ENCODE peak calls at places on chromosome 2, in ten cellular contexts. V, C, P, B, F, L, U, X, E and Z are unnamed samples. For H3K4me1, the result is how much of the 10 kb centered on the place peaks cover.

GRCh38 chr2:37394263-37394662 is 49.8 kb downstream of the QPCT start:
- DNase-seq in V (no peak), C (no peak), P (no peak), B (no peak), F (no peak), L (no peak), U (peak), X (no peak), E (no peak), Z (no peak)

GRCh38 chr2:235780410-235780809 is 286.6 kb downstream of the AGAP1 start:
- DNase-seq in V (no peak), C (no peak), P (no peak), B (no peak), F (no peak), L (no peak), U (no peak), X (no peak), E (no peak), Z (no peak)

GRCh38 chr2:216717491-216717901 is 22.1 kb upstream of the IGFBP5 start:
- DNase-seq in V (no peak), C (no peak), P (no peak), B (no peak), F (no peak), L (no peak), U (no peak), X (no peak), E (no peak), Z (no peak)

GRCh38 chr2:163248321-163249090 is 409.9 kb upstream of the KCNH7 start:
- DNase-seq in V (no peak), C (no peak), P (no peak), B (no peak), F (no peak), L (no peak), U (no peak), X (no peak), E (no peak), Z (no peak)

GRCh38 chr2:206693399-206694137 is 24.6 kb downstream of the DYTN start:
- DNase-seq in V (peak), C (peak), P (no peak), B (no peak), F (peak), L (peak), U (peak), X (no peak), E (no peak), Z (no peak)

GRCh38 chr2:233681534-233682099 is at the start of gene UGT1A7:
- DNase-seq in V (no peak), C (no peak), P (no peak), B (no peak), F (no peak), L (no peak), U (no peak), X (no peak), E (no peak), Z (no peak)

GRCh38 chr2:120743657-120744056 is 8.0 kb downstream of the GLI2 start:
- DNase-seq in V (no peak), C (no peak), P (no peak), B (no peak), F (no peak), L (no peak), U (peak), X (no peak), E (no peak), Z (no peak)

GRCh38 chr2:178865121-178865520 is 57.9 kb upstream of the TTN start:
- DNase-seq in V (no peak), C (no peak), P (no peak), B (no peak), F (no peak), L (no peak), U (no peak), X (no peak), E (peak), Z (no peak)

GRCh38 chr2:20525041-20526035 is 78.5 kb downstream of the RHOB start:
- DNase-seq in V (no peak), C (peak), P (peak), B (peak), F (no peak), L (peak), U (peak), X (peak), E (no peak), Z (no peak)

GRCh38 chr2:96564563-96564962 is 28.0 kb downstream of the ARID5A start:
- DNase-seq in V (no peak), C (no peak), P (no peak), B (no peak), F (no peak), L (no peak), U (no peak), X (no peak), E (no peak), Z (no peak)

GRCh38 chr2:241502281-241502680 is 6.1 kb downstream of the STK25 start:
- DNase-seq in V (no peak), C (no peak), P (no peak), B (no peak), F (no peak), L (no peak), U (no peak), X (no peak), E (no peak), Z (no peak)

GRCh38 chr2:241500431-241500975 is 7.9 kb downstream of the STK25 start:
- DNase-seq in V (no peak), C (no peak), P (no peak), B (no peak), F (no peak), L (no peak), U (no peak), X (no peak), E (no peak), Z (no peak)

GRCh38 chr2:241500016-241500415 is 8.4 kb downstream of the STK25 start:
- DNase-seq in V (no peak), C (no peak), P (no peak), B (no peak), F (no peak), L (no peak), U (no peak), X (no peak), E (no peak), Z (no peak)

GRCh38 chr2:241501099-241501541 is 7.3 kb downstream of the STK25 start:
- DNase-seq in V (no peak), C (no peak), P (no peak), B (no peak), F (no peak), L (no peak), U (no peak), X (no peak), E (no peak), Z (no peak)

GRCh38 chr2:241501551-241501950 is 6.8 kb downstream of the STK25 start:
- DNase-seq in V (no peak), C (no peak), P (no peak), B (no peak), F (no peak), L (no peak), U (no peak), X (no peak), E (no peak), Z (no peak)
- TF ChIP-seq POLR2A in V (no peak), C (no peak), P (no peak), B (no peak), F (no peak), L (no peak), U (no peak), X (no peak), E (no peak), Z (no peak)

GRCh38 chr2:207764096-207764630 is 5.5 kb downstream of the FZD5 start:
- DNase-seq in V (no peak), C (no peak), P (no peak), B (no peak), F (no peak), L (no peak), U (no peak), X (no peak), E (no peak), Z (no peak)

GRCh38 chr2:207766697-207767460 is 2.8 kb downstream of the FZD5 start:
- DNase-seq in V (no peak), C (no peak), P (peak), B (peak), F (peak), L (no peak), U (peak), X (peak), E (no peak), Z (no peak)

GRCh38 chr2:207765960-207766582 is 3.6 kb downstream of the FZD5 start:
- DNase-seq in V (no peak), C (no peak), P (no peak), B (no peak), F (no peak), L (no peak), U (no peak), X (no peak), E (no peak), Z (no peak)

GRCh38 chr2:207767461-207768167 is 2.1 kb downstream of the FZD5 start:
- DNase-seq in V (peak), C (no peak), P (peak), B (peak), F (peak), L (peak), U (peak), X (no peak), E (peak), Z (no peak)

DNA sequence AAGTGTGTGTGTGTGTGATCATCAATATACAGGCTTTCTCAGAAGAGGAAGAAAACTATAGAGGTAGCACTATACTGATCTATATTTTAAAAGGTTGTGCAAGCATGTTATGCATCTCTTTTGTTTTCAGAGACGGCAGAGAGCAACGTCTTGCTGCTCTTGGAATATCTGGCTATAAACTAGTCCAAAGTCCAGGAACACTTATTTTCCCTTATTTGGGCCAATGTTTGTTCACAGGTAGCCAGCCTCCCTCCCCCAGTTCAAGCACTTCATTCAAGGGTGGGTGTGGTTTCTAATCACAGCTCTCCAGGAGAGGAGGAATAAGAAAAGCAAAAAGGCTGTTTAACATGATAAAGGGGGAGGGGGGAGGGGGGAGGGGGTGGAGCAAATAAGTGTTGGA is 4.2 kb downstream of the FZD5 start:
- DNase-seq in V (no peak), C (no peak), P (peak), B (peak), F (peak), L (peak), U (peak), X (no peak), E (no peak), Z (no peak)
- H3K4me1 ChIP-seq in V (under half), C (under half), P (half or more), B (under half), F (half or more), L (under half), U (under half), X (under half), E (under half), Z (under half)

DNA sequence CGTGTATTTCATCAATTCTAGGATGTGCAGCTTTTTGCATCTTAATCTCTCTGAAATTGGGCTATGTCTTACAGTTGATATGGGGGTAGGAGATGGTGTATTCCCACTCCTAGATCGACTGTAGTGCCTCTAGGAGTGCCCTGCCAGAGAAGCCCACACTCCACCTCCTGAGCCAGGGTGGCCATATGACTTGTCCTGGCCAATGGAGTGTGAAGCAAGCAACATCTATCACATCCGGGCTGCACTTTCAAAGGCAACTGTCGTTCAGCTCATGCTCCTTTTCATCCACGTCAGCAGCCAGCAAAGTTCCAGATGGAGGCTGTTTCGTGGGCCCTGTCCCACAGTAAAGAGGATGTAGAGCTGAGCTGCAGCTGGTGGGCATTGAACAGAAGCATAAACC is 149.4 kb upstream of the SLC1A4 start:
- DNase-seq in V (no peak), C (no peak), P (peak), B (no peak), F (no peak), L (no peak), U (no peak), X (peak), E (no peak), Z (no peak)
- H3K27ac ChIP-seq in V (no peak), C (peak), P (peak), B (peak), F (peak), L (no peak), U (no peak), X (peak), E (no peak), Z (peak)

DNA sequence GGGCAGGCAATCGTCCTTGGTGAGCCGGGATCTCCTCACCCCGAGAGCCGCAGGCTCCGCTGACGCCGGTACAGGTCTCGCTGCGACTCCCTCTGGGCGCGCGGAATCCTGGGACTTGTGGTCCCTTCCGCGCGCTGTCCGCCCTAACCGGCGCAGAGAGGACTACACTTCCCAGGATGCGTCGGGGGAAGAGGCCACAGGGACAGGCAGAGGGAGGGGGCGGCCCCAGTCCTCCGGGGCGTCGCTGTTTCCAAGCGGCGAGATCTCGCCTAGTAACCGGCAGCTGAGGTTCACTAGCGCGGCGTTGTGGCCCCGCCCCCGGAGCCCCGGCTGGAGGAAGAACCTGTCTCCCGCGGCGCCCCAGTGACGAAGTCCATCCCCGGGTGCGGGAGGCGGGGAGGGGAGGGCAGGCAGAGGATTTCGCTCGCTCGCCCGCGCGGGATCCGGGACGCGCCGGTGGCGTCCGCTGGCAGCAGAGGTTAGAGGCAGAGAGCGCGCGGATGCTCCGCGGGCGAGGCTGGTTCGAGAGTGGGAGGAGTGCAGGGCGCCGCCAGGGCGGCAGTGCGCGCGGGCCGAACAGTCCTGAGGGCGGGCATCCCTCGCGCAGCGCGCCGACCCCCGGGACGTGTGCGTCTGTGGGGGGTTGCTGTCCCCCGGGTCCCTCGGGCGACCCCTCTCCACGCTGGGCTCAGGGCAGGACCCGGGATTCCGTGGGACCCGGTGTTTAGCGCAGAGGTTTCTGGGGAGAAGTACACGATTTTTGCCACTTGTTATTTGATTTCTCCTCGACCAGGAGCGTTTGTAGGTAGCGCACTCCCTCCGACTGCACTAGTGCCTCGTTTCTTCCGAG is at the start of gene EML6:
- DNase-seq in V (peak), C (peak), P (peak), B (peak), F (peak), L (peak), U (peak), X (peak), E (peak), Z (peak)
- TF ChIP-seq POLR2A in V (peak), C (peak), P (peak), B (peak), F (peak), L (no peak), U (no peak), X (no peak), E (no peak), Z (peak)

DNA sequence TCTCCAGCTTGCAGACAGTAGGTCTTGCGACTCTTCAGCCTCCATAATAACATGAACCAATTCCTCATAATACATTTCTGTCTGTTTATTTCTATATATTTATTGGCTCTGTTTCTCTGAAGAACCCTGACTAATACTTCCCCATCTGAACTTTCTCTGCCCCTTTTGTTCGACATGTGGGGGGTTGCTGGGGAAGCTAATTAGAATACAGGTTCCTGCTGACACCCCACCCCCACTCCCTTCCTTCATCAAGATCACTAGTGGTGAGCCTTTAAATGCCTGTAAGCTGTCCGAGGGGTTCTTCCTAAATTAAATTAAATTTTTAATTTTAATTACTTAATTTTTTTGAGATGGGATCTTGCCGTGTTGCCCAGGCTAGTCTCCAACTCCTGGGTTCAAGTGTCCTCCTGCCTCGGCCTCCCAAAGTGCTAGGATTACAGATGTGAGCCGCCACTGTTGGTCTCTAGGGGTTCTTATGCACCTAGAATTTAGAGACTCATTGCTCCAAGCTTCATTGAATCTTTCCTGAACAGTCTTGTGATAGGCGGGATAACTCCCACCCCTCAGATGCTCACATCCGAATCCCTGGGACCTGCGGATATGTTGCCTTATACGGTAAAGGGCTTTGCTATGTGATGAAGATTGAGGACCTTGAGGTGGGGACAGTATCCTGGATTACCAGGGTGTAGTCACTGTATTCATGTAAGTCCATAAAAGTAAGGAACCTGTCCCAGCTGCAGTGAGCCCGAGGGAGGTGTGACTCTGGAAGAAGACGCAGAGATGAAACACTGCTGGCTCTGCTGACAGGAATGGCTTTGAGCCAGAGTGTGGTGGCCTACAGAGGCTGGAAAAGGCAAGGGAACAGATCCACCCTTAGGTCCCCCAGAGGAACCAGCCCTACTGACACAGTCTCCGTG is 26.2 kb downstream of the HPCAL1 start:
- DNase-seq in V (no peak), C (no peak), P (no peak), B (no peak), F (no peak), L (no peak), U (no peak), X (no peak), E (no peak), Z (no peak)
- H3K4me1 ChIP-seq in V (under half), C (under half), P (half or more), B (half or more), F (half or more), L (half or more), U (half or more), X (under half), E (half or more), Z (under half)

GRCh38 chr2:60510713-60511112 is 42.7 kb downstream of the BCL11A start:
- DNase-seq in V (no peak), C (no peak), P (no peak), B (no peak), F (no peak), L (no peak), U (no peak), X (no peak), E (no peak), Z (no peak)
- H3K27ac ChIP-seq in V (no peak), C (no peak), P (no peak), B (no peak), F (no peak), L (no peak), U (no peak), X (no peak), E (no peak), Z (peak)

GRCh38 chr2:164504253-164504652 is 117.0 kb downstream of the GRB14 start:
- DNase-seq in V (no peak), C (no peak), P (no peak), B (no peak), F (peak), L (peak), U (no peak), X (no peak), E (no peak), Z (no peak)
- TF ChIP-seq POLR2A in V (no peak), C (no peak), P (no peak), B (no peak), F (no peak), L (no peak), U (no peak), X (no peak), E (no peak), Z (no peak)

DNA sequence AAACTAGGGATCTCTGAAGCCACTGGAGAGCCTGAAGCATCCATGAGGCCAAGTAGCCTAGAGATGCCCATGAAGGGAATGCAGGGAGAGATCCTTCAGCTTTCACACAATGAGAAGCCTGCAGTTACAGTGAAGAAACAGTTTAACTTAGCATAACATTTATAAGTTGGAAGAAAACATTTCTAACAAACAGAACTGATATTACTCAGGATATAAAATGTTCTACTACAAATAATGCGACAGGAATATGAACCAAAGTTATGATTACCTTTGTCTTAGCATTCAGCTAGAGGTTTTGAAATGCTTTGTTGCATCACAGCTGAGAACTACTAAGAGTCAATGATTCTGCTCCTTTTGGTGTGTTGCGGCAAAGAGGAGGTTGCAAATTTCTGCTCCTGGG is 6.9 kb upstream of the KYNU start:
- DNase-seq in V (no peak), C (peak), P (no peak), B (no peak), F (no peak), L (peak), U (no peak), X (no peak), E (no peak), Z (no peak)
- H3K4me1 ChIP-seq in V (under half), C (under half), P (under half), B (under half), F (under half), L (half or more), U (under half), X (half or more), E (under half), Z (under half)

GRCh38 chr2:55885944-55886281 is 37.7 kb downstream of the EFEMP1 start:
- DNase-seq in V (no peak), C (no peak), P (no peak), B (no peak), F (no peak), L (no peak), U (no peak), X (no peak), E (no peak), Z (no peak)
- H3K27ac ChIP-seq in V (no peak), C (no peak), P (peak), B (peak), F (peak), L (peak), U (no peak), X (peak), E (peak), Z (peak)